ENCODE peak calls at places on chromosome 12, in five cellular contexts. One of them, this sample, is unnamed.

GRCh38 chr12:89825591-89826449 is 117.2 kb upstream of the ATP2B1 start:
- DNase-seq in K562: peak; percentile 33
- DNase-seq in H1: no peak
- DNase-seq in GM12878: peak; percentile 27
- DNase-seq in SK-N-SH: peak; percentile 8
- DNase-seq in this sample: no peak

GRCh38 chr12:3284411-3284810 is 206.6 kb upstream of the PRMT8 start:
- DNase-seq in GM12878: no peak
- DNase-seq in H1: no peak
- DNase-seq in SK-N-SH: no peak
- DNase-seq in K562: no peak
- DNase-seq in this sample: no peak

GRCh38 chr12:70637686-70638085 is 457 bp upstream of the PTPRB start:
- DNase-seq in SK-N-SH: no peak
- DNase-seq in K562: no peak
- DNase-seq in GM12878: no peak
- DNase-seq in H1: no peak
- DNase-seq in this sample: no peak

GRCh38 chr12:40693503-40693863 is 1.2 kb downstream of the CNTN1 start:
- DNase-seq in GM12878: no peak
- DNase-seq in SK-N-SH: peak; percentile 50
- DNase-seq in K562: no peak
- DNase-seq in H1: peak; percentile 60
- DNase-seq in this sample: no peak

GRCh38 chr12:132133952-132134652 is 10.0 kb downstream of the DDX51 start:
- DNase-seq in K562: peak; percentile 50
- DNase-seq in H1: no peak
- DNase-seq in GM12878: no peak
- DNase-seq in SK-N-SH: no peak
- DNase-seq in this sample: no peak

GRCh38 chr12:76055393-76055792 is 23.8 kb upstream of the PHLDA1 start:
- DNase-seq in GM12878: no peak
- DNase-seq in SK-N-SH: no peak
- DNase-seq in K562: no peak
- DNase-seq in H1: no peak
- DNase-seq in this sample: no peak

GRCh38 chr12:69821441-69822204 is 3.4 kb upstream of the MYRFL start:
- DNase-seq in GM12878: no peak
- DNase-seq in H1: no peak
- DNase-seq in K562: peak; percentile 25
- DNase-seq in SK-N-SH: no peak
- DNase-seq in this sample: no peak

GRCh38 chr12:58529897-58530296 is 390.4 kb downstream of the LRIG3 start:
- DNase-seq in SK-N-SH: no peak
- DNase-seq in H1: no peak
- DNase-seq in GM12878: no peak
- DNase-seq in K562: no peak
- DNase-seq in this sample: no peak

GRCh38 chr12:48815281-48816110 is 2.8 kb upstream of the CACNB3 start:
- DNase-seq in H1: peak; percentile 87
- DNase-seq in K562: peak; percentile 91
- DNase-seq in SK-N-SH: peak; percentile 89
- DNase-seq in GM12878: no peak
- DNase-seq in this sample: no peak

GRCh38 chr12:96811083-96811482 is 96.0 kb upstream of the NEDD1 start:
- DNase-seq in H1: no peak
- DNase-seq in SK-N-SH: no peak
- DNase-seq in K562: no peak
- DNase-seq in GM12878: no peak
- DNase-seq in this sample: no peak

GRCh38 chr12:92010853-92011701 is 134.6 kb downstream of the BTG1 start:
- DNase-seq in GM12878: no peak
- DNase-seq in H1: no peak
- DNase-seq in SK-N-SH: no peak
- DNase-seq in K562: no peak
- DNase-seq in this sample: no peak

GRCh38 chr12:9034095-9034494 is 44.7 kb downstream of the KLRG1 start:
- DNase-seq in GM12878: no peak
- DNase-seq in H1: no peak
- DNase-seq in K562: no peak
- DNase-seq in SK-N-SH: no peak
- DNase-seq in this sample: no peak

GRCh38 chr12:67515679-67516363 is 132.7 kb upstream of the DYRK2 start:
- DNase-seq in GM12878: peak; percentile 51
- DNase-seq in H1: no peak
- DNase-seq in K562: no peak
- DNase-seq in SK-N-SH: no peak
- DNase-seq in this sample: no peak

GRCh38 chr12:53561590-53561953 is 54.3 kb upstream of the NPFF start:
- DNase-seq in SK-N-SH: no peak
- DNase-seq in K562: no peak
- DNase-seq in H1: no peak
- DNase-seq in GM12878: no peak
- DNase-seq in this sample: no peak

GRCh38 chr12:130710733-130711080 is 5.4 kb downstream of the RIMBP2 start:
- DNase-seq in SK-N-SH: no peak
- DNase-seq in H1: peak; percentile 34
- DNase-seq in K562: no peak
- DNase-seq in GM12878: no peak
- DNase-seq in this sample: no peak

GRCh38 chr12:70052931-70053497 is 190.2 kb upstream of the CNOT2 start:
- DNase-seq in H1: no peak
- DNase-seq in SK-N-SH: no peak
- DNase-seq in GM12878: no peak
- DNase-seq in K562: peak; percentile 81
- DNase-seq in this sample: no peak

GRCh38 chr12:113833422-113833821 is 132.7 kb downstream of the RBM19 start:
- DNase-seq in K562: no peak
- DNase-seq in SK-N-SH: no peak
- DNase-seq in H1: no peak
- DNase-seq in GM12878: no peak
- DNase-seq in this sample: no peak

GRCh38 chr12:2354151-2354991 is 301.6 kb downstream of the CACNA1C start:
- DNase-seq in K562: no peak
- DNase-seq in SK-N-SH: no peak
- DNase-seq in GM12878: no peak
- DNase-seq in H1: no peak
- DNase-seq in this sample: no peak

GRCh38 chr12:51886021-51886710 is 1.7 kb upstream of the ANKRD33 start:
- DNase-seq in GM12878: no peak
- DNase-seq in K562: peak; percentile 46
- DNase-seq in H1: no peak
- DNase-seq in SK-N-SH: no peak
- DNase-seq in this sample: no peak

GRCh38 chr12:120820885-120821510 is 83.2 kb downstream of the SPPL3 start:
- DNase-seq in GM12878: no peak
- DNase-seq in H1: no peak
- DNase-seq in SK-N-SH: no peak
- DNase-seq in K562: no peak
- DNase-seq in this sample: no peak

GRCh38 chr12:51901881-51902280 is 5.4 kb upstream of the ACVRL1 start:
- DNase-seq in SK-N-SH: no peak
- DNase-seq in GM12878: no peak
- DNase-seq in H1: no peak
- DNase-seq in K562: no peak
- DNase-seq in this sample: no peak

GRCh38 chr12:22971771-22972191 is 346.8 kb downstream of the ETNK1 start:
- DNase-seq in GM12878: no peak
- DNase-seq in K562: no peak
- DNase-seq in H1: no peak
- DNase-seq in SK-N-SH: no peak
- DNase-seq in this sample: no peak

GRCh38 chr12:76083761-76084276 is 666 bp downstream of the NAP1L1 start:
- DNase-seq in K562: peak; percentile 87
- DNase-seq in H1: peak; percentile 81
- DNase-seq in GM12878: no peak
- DNase-seq in SK-N-SH: peak; percentile 88
- DNase-seq in this sample: peak; percentile 50

GRCh38 chr12:103313894-103314293 is 181.9 kb downstream of the C12orf42 start:
- DNase-seq in H1: no peak
- DNase-seq in K562: no peak
- DNase-seq in GM12878: peak; percentile 26
- DNase-seq in SK-N-SH: no peak
- DNase-seq in this sample: no peak

GRCh38 chr12:111570090-111570961 is 28.8 kb downstream of the ATXN2 start:
- DNase-seq in SK-N-SH: no peak
- DNase-seq in GM12878: no peak
- DNase-seq in H1: peak; percentile 8
- DNase-seq in K562: peak; percentile 32
- DNase-seq in this sample: no peak

GRCh38 chr12:26226629-26227375 is 31.4 kb downstream of the SSPN start:
- DNase-seq in K562: no peak
- DNase-seq in SK-N-SH: peak; percentile 73
- DNase-seq in H1: peak; percentile 68
- DNase-seq in GM12878: no peak
- DNase-seq in this sample: peak; percentile 30

GRCh38 chr12:120439646-120440247 is 1.8 kb downstream of the COX6A1 start:
- DNase-seq in H1: peak; percentile 70
- DNase-seq in K562: peak; percentile 83
- DNase-seq in GM12878: peak; percentile 23
- DNase-seq in SK-N-SH: peak; percentile 89
- DNase-seq in this sample: peak; percentile 55

GRCh38 chr12:109779382-109779781 is 53.8 kb downstream of the TRPV4 start:
- DNase-seq in H1: no peak
- DNase-seq in K562: peak; percentile 23
- DNase-seq in GM12878: no peak
- DNase-seq in SK-N-SH: no peak
- DNase-seq in this sample: no peak

GRCh38 chr12:109778684-109779083 is 54.5 kb downstream of the TRPV4 start:
- DNase-seq in K562: no peak
- DNase-seq in SK-N-SH: no peak
- DNase-seq in H1: no peak
- DNase-seq in GM12878: no peak
- DNase-seq in this sample: no peak

GRCh38 chr12:109776624-109777023 is 56.6 kb downstream of the TRPV4 start:
- DNase-seq in H1: no peak
- DNase-seq in GM12878: no peak
- DNase-seq in K562: no peak
- DNase-seq in SK-N-SH: no peak
- DNase-seq in this sample: no peak

GRCh38 chr12:109775172-109775881 is 57.9 kb downstream of the TRPV4 start:
- DNase-seq in SK-N-SH: peak; percentile 76
- DNase-seq in K562: peak; percentile 77
- DNase-seq in GM12878: no peak
- DNase-seq in H1: peak; percentile 91
- DNase-seq in this sample: peak; percentile 68

GRCh38 chr12:109777544-109777943 is 55.7 kb downstream of the TRPV4 start:
- DNase-seq in K562: peak; percentile 27
- DNase-seq in SK-N-SH: no peak
- DNase-seq in H1: no peak
- DNase-seq in GM12878: peak; percentile 42
- DNase-seq in this sample: no peak
- TF ChIP-seq TAF1 in K562: no peak
- TF ChIP-seq TAF1 in SK-N-SH: no peak
- TF ChIP-seq TAF1 in H1: no peak
- TF ChIP-seq TAF1 in GM12878: no peak
- TF ChIP-seq TAF1 in this sample: no peak

GRCh38 chr12:110174373-110174996 is 50.3 kb downstream of the IFT81 start:
- DNase-seq in H1: no peak
- DNase-seq in GM12878: no peak
- DNase-seq in SK-N-SH: no peak
- DNase-seq in K562: no peak
- DNase-seq in this sample: no peak

GRCh38 chr12:110171636-110172035 is 47.5 kb downstream of the IFT81 start:
- DNase-seq in GM12878: no peak
- DNase-seq in K562: no peak
- DNase-seq in SK-N-SH: no peak
- DNase-seq in H1: no peak
- DNase-seq in this sample: no peak

GRCh38 chr12:110171186-110171538 is 47.0 kb downstream of the IFT81 start:
- DNase-seq in H1: no peak
- DNase-seq in SK-N-SH: no peak
- DNase-seq in K562: no peak
- DNase-seq in GM12878: no peak
- DNase-seq in this sample: no peak

GRCh38 chr12:110168732-110169455 is 44.7 kb downstream of the IFT81 start:
- DNase-seq in SK-N-SH: no peak
- DNase-seq in H1: no peak
- DNase-seq in GM12878: no peak
- DNase-seq in K562: no peak
- DNase-seq in this sample: no peak

GRCh38 chr12:110170535-110171185 is 46.5 kb downstream of the IFT81 start:
- DNase-seq in K562: no peak
- DNase-seq in H1: no peak
- DNase-seq in GM12878: no peak
- DNase-seq in SK-N-SH: no peak
- DNase-seq in this sample: no peak
- TF ChIP-seq TAF1 in K562: no peak
- TF ChIP-seq TAF1 in H1: no peak
- TF ChIP-seq TAF1 in GM12878: no peak
- TF ChIP-seq TAF1 in SK-N-SH: no peak
- TF ChIP-seq TAF1 in this sample: no peak

DNA sequence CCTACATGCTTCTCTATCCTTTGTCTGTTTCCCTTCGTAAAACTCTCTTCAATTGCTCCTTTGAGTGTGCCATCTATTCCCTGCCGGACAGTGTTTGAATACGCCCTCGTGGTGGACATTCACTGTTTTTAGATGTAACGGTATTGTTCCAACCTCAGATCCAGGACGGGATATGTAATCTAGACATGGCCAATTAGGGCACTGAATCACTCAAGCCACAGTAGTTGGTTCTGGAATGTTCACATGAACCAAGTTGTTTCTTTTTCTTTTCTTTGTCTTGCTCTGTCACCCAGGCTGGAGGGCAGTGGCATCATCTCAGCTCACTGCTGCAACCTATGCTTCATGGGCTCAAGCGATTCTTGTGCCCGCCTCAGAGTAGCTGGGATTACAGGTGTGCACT is 204.2 kb upstream of the PLXNC1 start:
- DNase-seq in H1: no peak
- DNase-seq in K562: no peak
- DNase-seq in GM12878: no peak
- DNase-seq in SK-N-SH: no peak
- DNase-seq in this sample: no peak
- TF ChIP-seq TAF1 in H1: no peak
- TF ChIP-seq TAF1 in K562: no peak
- TF ChIP-seq TAF1 in GM12878: no peak
- TF ChIP-seq TAF1 in SK-N-SH: no peak
- TF ChIP-seq TAF1 in this sample: no peak

DNA sequence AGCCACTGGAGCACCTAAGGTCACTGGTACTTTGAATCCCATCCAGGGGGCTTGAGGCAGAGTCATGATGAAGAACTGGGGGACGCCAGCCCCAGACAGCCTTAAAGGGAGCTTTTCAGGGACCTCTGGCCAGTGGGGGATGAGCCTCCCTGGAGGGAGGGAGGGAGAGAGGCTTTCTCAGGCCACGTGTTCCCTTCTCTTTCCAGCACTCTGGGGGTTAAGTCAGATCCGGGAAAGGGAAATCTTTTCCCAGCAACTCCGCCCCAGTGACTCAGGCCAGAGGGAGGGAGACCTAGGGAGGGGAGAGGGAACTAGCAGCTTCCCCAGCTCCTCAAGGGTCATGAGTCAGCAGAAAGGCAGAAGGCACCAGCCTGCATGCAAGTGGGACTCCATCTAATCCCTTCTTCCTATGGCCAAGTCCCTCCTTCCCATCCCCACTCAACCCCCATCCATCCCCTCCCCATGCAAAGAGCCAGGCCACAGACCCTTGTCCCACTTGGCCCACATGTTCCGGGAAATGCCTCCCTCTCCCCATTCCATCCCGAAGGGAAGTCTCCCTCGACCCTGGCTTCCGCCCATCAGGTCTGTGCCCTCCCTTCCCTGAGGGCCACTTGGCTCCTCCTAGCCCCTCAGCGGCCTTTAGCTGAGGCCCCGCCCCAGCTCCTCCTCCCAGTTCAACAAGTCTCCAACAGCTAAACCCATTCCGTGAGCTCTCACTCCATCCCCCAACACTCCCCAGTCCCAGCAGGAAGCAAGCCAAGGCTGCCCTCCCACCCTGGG is 5.6 kb downstream of the TNFRSF1A start:
- DNase-seq in SK-N-SH: peak; percentile 74
- DNase-seq in GM12878: no peak
- DNase-seq in K562: peak; percentile 95
- DNase-seq in H1: peak; percentile 89
- DNase-seq in this sample: no peak
- TF ChIP-seq TAF1 in SK-N-SH: peak; percentile 40
- TF ChIP-seq TAF1 in GM12878: no peak
- TF ChIP-seq TAF1 in K562: peak; percentile 63
- TF ChIP-seq TAF1 in H1: peak; percentile 57
- TF ChIP-seq TAF1 in this sample: no peak

This sample was measured in GM12891.